ENCODE peak calls at places on chromosomes 5 and 9, in four cellular contexts. L is breast epithelium, F is adrenal gland, E is body of pancreas. R is an unnamed sample.

GRCh38 chr5:77683171-77683732 is 44.7 kb upstream of the OTP start:
- DNase-seq in L (no peak), F (no peak), E (no peak), R (no peak)

GRCh38 chr9:137307255-137308101 is 5.4 kb upstream of the NRARP start:
- DNase-seq in L (peak), F (peak), E (peak), R (peak)

GRCh38 chr9:127021664-127022337 is 100.6 kb downstream of the ANGPTL2 start:
- DNase-seq in L (no peak), F (peak), E (peak), R (no peak)

GRCh38 chr5:151707566-151707965 is 20.9 kb upstream of the SPARC start:
- DNase-seq in L (no peak), F (no peak), E (no peak), R (no peak)

GRCh38 chr9:3398232-3398648 is 127.6 kb downstream of the RFX3 start:
- DNase-seq in L (no peak), F (no peak), E (no peak), R (no peak)

GRCh38 chr9:88923653-88924284 is 67.5 kb upstream of the S1PR3 start:
- DNase-seq in L (no peak), F (no peak), E (no peak), R (no peak)

GRCh38 chr5:173451651-173452050 is 123.4 kb upstream of the STC2 start:
- DNase-seq in L (no peak), F (no peak), E (no peak), R (no peak)

GRCh38 chr9:2018162-2018643 is 3.1 kb downstream of the SMARCA2 start:
- DNase-seq in L (no peak), F (no peak), E (no peak), R (no peak)

GRCh38 chr5:33526755-33527154 is 86.0 kb downstream of the TARS1 start:
- DNase-seq in L (no peak), F (no peak), E (peak), R (no peak)

GRCh38 chr9:106980551-106981101 is 117.7 kb downstream of the ZNF462 start:
- DNase-seq in L (no peak), F (no peak), E (no peak), R (no peak)

GRCh38 chr9:136244776-136245193 is 827 bp downstream of the QSOX2 start:
- DNase-seq in L (no peak), F (no peak), E (no peak), R (no peak)
- TF ChIP-seq POLR2A in L (no peak), F (no peak), E (no peak), R (no peak)

GRCh38 chr9:110049699-110050450 is 158.1 kb downstream of the C9orf152 start:
- DNase-seq in L (no peak), F (no peak), E (peak), R (peak)

GRCh38 chr9:110047232-110047954 is 160.6 kb downstream of the C9orf152 start:
- DNase-seq in L (no peak), F (no peak), E (no peak), R (peak)

GRCh38 chr9:110047955-110048472 is 159.9 kb downstream of the C9orf152 start:
- DNase-seq in L (no peak), F (no peak), E (peak), R (no peak)

GRCh38 chr9:110048473-110048975 is 159.4 kb downstream of the C9orf152 start:
- DNase-seq in L (no peak), F (peak), E (peak), R (peak)

GRCh38 chr9:110048976-110049698 is 158.8 kb downstream of the C9orf152 start:
- DNase-seq in L (no peak), F (no peak), E (no peak), R (peak)
- TF ChIP-seq POLR2A in L (no peak), F (no peak), E (no peak), R (peak)

GRCh38 chr9:35490155-35490909 is 421 bp downstream of the RUSC2 start:
- DNase-seq in L (peak), F (peak), E (peak), R (no peak)
- TF ChIP-seq POLR2A in L (no peak), F (no peak), E (no peak), R (no peak)

DNA sequence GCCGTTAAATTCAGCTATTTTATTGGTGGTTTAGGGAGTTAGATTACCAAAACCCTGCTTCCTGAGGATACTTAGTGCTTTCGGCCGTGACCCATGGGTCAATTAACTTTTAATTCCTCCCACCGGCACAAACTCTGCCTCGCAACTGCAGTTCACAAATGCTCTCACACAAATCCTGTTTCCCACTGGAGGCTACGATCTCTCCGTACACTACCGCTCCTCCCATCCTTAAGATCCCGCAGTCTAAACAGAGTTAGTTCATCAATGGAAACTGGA is 440 bp upstream of the NAIF1 start:
- DNase-seq in L (no peak), F (no peak), E (no peak), R (no peak)
- TF ChIP-seq POLR2A in L (peak), F (no peak), E (no peak), R (peak)

GRCh38 chr5:55534436-55535198 is at the start of gene PLPP1:
- DNase-seq in L (peak), F (peak), E (peak), R (peak)
- TF ChIP-seq POLR2A in L (peak), F (peak), E (peak), R (no peak)

R was measured in erythroblast.